ENCODE peak calls at places on chromosome 21, in nine cellular contexts. D is NT2/D1; F is activated CD4-positive, alpha-beta T cell treated with anti-CD3 and anti-CD28 coated beads for 4 hours; P is amniotic stem cell; M is NCI-H1694; N is iPS-NIHi11; I is stimulated activated effector memory CD8-positive, alpha-beta T cell treated with anti-CD3 and anti-CD28 coated beads, Interleukin-12 subunit alpha, Interleukin-12 subunit beta, amount 100 ng/mL, for 72 hours; C is hypothalamus; S is activated gamma-delta T cell treated with Interleukin-2 at 50 U/mL for 16 hours. J is an unnamed sample.

GRCh38 chr21:24428539-24429186 is 1178.6 kb downstream of the MRPL39 start:
- DNase-seq in D (no peak), F (no peak), P (no peak), M (no peak), N (no peak), I (no peak), C (no peak), S (no peak), J (no peak)

GRCh38 chr21:27519357-27519756 is 552.5 kb upstream of the ADAMTS5 start:
- DNase-seq in D (no peak), F (no peak), P (no peak), M (peak), N (no peak), I (no peak), C (no peak), S (no peak), J (no peak)

GRCh38 chr21:34986561-34987533 is 62.3 kb downstream of the RUNX1 start:
- DNase-seq in D (peak), F (peak), P (no peak), M (no peak), N (peak), I (peak), C (no peak), S (peak), J (peak)

GRCh38 chr21:45384656-45385548 is 20.1 kb upstream of the COL18A1 start:
- DNase-seq in D (no peak), F (no peak), P (no peak), M (no peak), N (no peak), I (no peak), C (no peak), S (no peak), J (no peak)

GRCh38 chr21:26883768-26884167 is 38.6 kb upstream of the ADAMTS1 start:
- DNase-seq in D (no peak), F (no peak), P (no peak), M (no peak), N (no peak), I (no peak), C (no peak), S (no peak), J (no peak)

GRCh38 chr21:33967086-33967571 is 51.5 kb upstream of the ATP5PO start:
- DNase-seq in D (no peak), F (no peak), P (no peak), M (no peak), N (no peak), I (no peak), C (no peak), S (no peak), J (no peak)

GRCh38 chr21:36504067-36505058 is 24.4 kb upstream of the CLDN14 start:
- DNase-seq in D (peak), F (peak), P (peak), M (peak), N (no peak), I (peak), C (no peak), S (peak), J (peak)

GRCh38 chr21:46155514-46156377 is at the start of gene FTCD:
- DNase-seq in D (no peak), F (no peak), P (no peak), M (no peak), N (no peak), I (peak), C (no peak), S (no peak), J (peak)

GRCh38 chr21:38661296-38662223 is 144.2 kb upstream of the ETS2 start:
- DNase-seq in D (no peak), F (no peak), P (no peak), M (no peak), N (peak), I (no peak), C (no peak), S (no peak), J (peak)

GRCh38 chr21:43867332-43867703 is 2.3 kb downstream of the AGPAT3 start:
- DNase-seq in D (no peak), F (no peak), P (no peak), M (no peak), N (no peak), I (no peak), C (no peak), S (no peak), J (no peak)

J was measured in H7.